ENCODE peak calls at places on chromosomes 7 and 10, in eight cellular contexts. One of them, this sample, is unnamed.

GRCh38 chr10:58701398-58702135 is 188.9 kb downstream of the BICC1 start:
- DNase-seq in naive thymus-derived CD8-positive, alpha-beta T cell: no peak
- DNase-seq in activated effector memory CD4-positive, alpha-beta T cell treated with Interleukin-2 at 50 U/mL for 16 hours: no peak
- DNase-seq in amniotic stem cell: peak
- DNase-seq in NCI-H2081: no peak
- DNase-seq in lower leg skin: peak
- DNase-seq in GM12865: no peak
- DNase-seq in tibial nerve: no peak
- DNase-seq in this sample: no peak

GRCh38 chr7:150857276-150858055 is 5.1 kb downstream of the AOC1 start:
- DNase-seq in naive thymus-derived CD8-positive, alpha-beta T cell: no peak
- DNase-seq in NCI-H2081: no peak
- DNase-seq in GM12865: no peak
- DNase-seq in activated effector memory CD4-positive, alpha-beta T cell treated with Interleukin-2 at 50 U/mL for 16 hours: no peak
- DNase-seq in amniotic stem cell: no peak
- DNase-seq in lower leg skin: peak
- DNase-seq in tibial nerve: no peak
- DNase-seq in this sample: no peak

GRCh38 chr10:91798736-91799579 is 732 bp downstream of the TNKS2 start:
- DNase-seq in lower leg skin: no peak
- DNase-seq in NCI-H2081: peak
- DNase-seq in tibial nerve: no peak
- DNase-seq in amniotic stem cell: no peak
- DNase-seq in naive thymus-derived CD8-positive, alpha-beta T cell: peak
- DNase-seq in activated effector memory CD4-positive, alpha-beta T cell treated with Interleukin-2 at 50 U/mL for 16 hours: peak
- DNase-seq in GM12865: peak
- DNase-seq in this sample: no peak

GRCh38 chr10:69980672-69981071 is 72.0 kb upstream of the MACROH2A2 start:
- DNase-seq in amniotic stem cell: no peak
- DNase-seq in tibial nerve: no peak
- DNase-seq in lower leg skin: no peak
- DNase-seq in NCI-H2081: no peak
- DNase-seq in activated effector memory CD4-positive, alpha-beta T cell treated with Interleukin-2 at 50 U/mL for 16 hours: no peak
- DNase-seq in naive thymus-derived CD8-positive, alpha-beta T cell: no peak
- DNase-seq in GM12865: no peak
- DNase-seq in this sample: no peak

GRCh38 chr7:151833213-151833651 is 43.7 kb downstream of the PRKAG2 start:
- DNase-seq in naive thymus-derived CD8-positive, alpha-beta T cell: no peak
- DNase-seq in amniotic stem cell: no peak
- DNase-seq in tibial nerve: no peak
- DNase-seq in NCI-H2081: peak
- DNase-seq in GM12865: no peak
- DNase-seq in lower leg skin: no peak
- DNase-seq in activated effector memory CD4-positive, alpha-beta T cell treated with Interleukin-2 at 50 U/mL for 16 hours: no peak
- DNase-seq in this sample: no peak

GRCh38 chr7:17033245-17033644 is 151.5 kb upstream of the AGR3 start:
- DNase-seq in amniotic stem cell: no peak
- DNase-seq in lower leg skin: no peak
- DNase-seq in naive thymus-derived CD8-positive, alpha-beta T cell: no peak
- DNase-seq in GM12865: no peak
- DNase-seq in tibial nerve: no peak
- DNase-seq in activated effector memory CD4-positive, alpha-beta T cell treated with Interleukin-2 at 50 U/mL for 16 hours: no peak
- DNase-seq in NCI-H2081: no peak
- DNase-seq in this sample: peak

GRCh38 chr10:102985811-102986210 is 67.7 kb downstream of the CNNM2 start:
- DNase-seq in naive thymus-derived CD8-positive, alpha-beta T cell: no peak
- DNase-seq in lower leg skin: peak
- DNase-seq in amniotic stem cell: no peak
- DNase-seq in NCI-H2081: no peak
- DNase-seq in GM12865: no peak
- DNase-seq in tibial nerve: no peak
- DNase-seq in activated effector memory CD4-positive, alpha-beta T cell treated with Interleukin-2 at 50 U/mL for 16 hours: no peak
- DNase-seq in this sample: no peak

GRCh38 chr10:122435212-122435827 is 19.1 kb upstream of the ARMS2 start:
- DNase-seq in lower leg skin: no peak
- DNase-seq in tibial nerve: no peak
- DNase-seq in NCI-H2081: peak
- DNase-seq in activated effector memory CD4-positive, alpha-beta T cell treated with Interleukin-2 at 50 U/mL for 16 hours: no peak
- DNase-seq in naive thymus-derived CD8-positive, alpha-beta T cell: no peak
- DNase-seq in amniotic stem cell: no peak
- DNase-seq in GM12865: peak
- DNase-seq in this sample: no peak

GRCh38 chr10:51090190-51090589 is 15.9 kb downstream of the PRKG1 start:
- DNase-seq in naive thymus-derived CD8-positive, alpha-beta T cell: no peak
- DNase-seq in tibial nerve: no peak
- DNase-seq in activated effector memory CD4-positive, alpha-beta T cell treated with Interleukin-2 at 50 U/mL for 16 hours: no peak
- DNase-seq in GM12865: no peak
- DNase-seq in lower leg skin: no peak
- DNase-seq in amniotic stem cell: no peak
- DNase-seq in NCI-H2081: no peak
- DNase-seq in this sample: no peak

GRCh38 chr10:43046288-43046991 is 30.4 kb upstream of the RET start:
- DNase-seq in GM12865: no peak
- DNase-seq in NCI-H2081: no peak
- DNase-seq in lower leg skin: no peak
- DNase-seq in activated effector memory CD4-positive, alpha-beta T cell treated with Interleukin-2 at 50 U/mL for 16 hours: no peak
- DNase-seq in amniotic stem cell: no peak
- DNase-seq in tibial nerve: peak
- DNase-seq in naive thymus-derived CD8-positive, alpha-beta T cell: no peak
- DNase-seq in this sample: no peak

GRCh38 chr10:44989621-44990301 is 11.0 kb upstream of the ZNF22 start:
- DNase-seq in GM12865: no peak
- DNase-seq in NCI-H2081: no peak
- DNase-seq in amniotic stem cell: no peak
- DNase-seq in naive thymus-derived CD8-positive, alpha-beta T cell: no peak
- DNase-seq in lower leg skin: peak
- DNase-seq in tibial nerve: no peak
- DNase-seq in activated effector memory CD4-positive, alpha-beta T cell treated with Interleukin-2 at 50 U/mL for 16 hours: no peak
- DNase-seq in this sample: peak

GRCh38 chr10:122559228-122559627 is 1.3 kb upstream of the DMBT1 start:
- DNase-seq in GM12865: no peak
- DNase-seq in NCI-H2081: no peak
- DNase-seq in activated effector memory CD4-positive, alpha-beta T cell treated with Interleukin-2 at 50 U/mL for 16 hours: no peak
- DNase-seq in tibial nerve: no peak
- DNase-seq in naive thymus-derived CD8-positive, alpha-beta T cell: no peak
- DNase-seq in amniotic stem cell: no peak
- DNase-seq in lower leg skin: no peak
- DNase-seq in this sample: no peak

GRCh38 chr7:140390466-140391190 is 7.7 kb downstream of the SLC37A3 start:
- DNase-seq in activated effector memory CD4-positive, alpha-beta T cell treated with Interleukin-2 at 50 U/mL for 16 hours: no peak
- DNase-seq in tibial nerve: no peak
- DNase-seq in GM12865: peak
- DNase-seq in lower leg skin: no peak
- DNase-seq in NCI-H2081: no peak
- DNase-seq in naive thymus-derived CD8-positive, alpha-beta T cell: no peak
- DNase-seq in amniotic stem cell: no peak
- DNase-seq in this sample: no peak